ENCODE peak calls at places on chromosome 7, in ten cellular contexts. V is lower lobe of right lung; B is neural progenitor cell; W is astrocyte; R is body of pancreas; G is transverse colon; F is Panc1; N is CD8-positive, alpha-beta T cell; X is heart right ventricle; A is mucosa of descending colon. H is an unnamed sample. For H3K36me3, the result is how much of the 10 kb centered on the place peaks cover.

GRCh38 chr7:97307521-97308108 is 190.1 kb downstream of the SDHAF3 start:
- DNase-seq in X (no peak), B (no peak), F (no peak), V (no peak), N (no peak), A (no peak), G (no peak), R (no peak), W (peak), H (no peak)

GRCh38 chr7:28686418-28686800 is 271.7 kb downstream of the TRIL start:
- DNase-seq in B (peak), X (no peak), G (peak), N (no peak), V (no peak), A (no peak), W (peak), F (peak), R (peak), H (peak)

GRCh38 chr7:125090596-125090995 is 161.0 kb upstream of the POT1 start:
- DNase-seq in X (no peak), N (no peak), A (no peak), W (no peak), V (no peak), F (no peak), B (no peak), G (no peak), R (no peak), H (no peak)

GRCh38 chr7:101299511-101300464 is 21.8 kb downstream of the IFT22 start:
- DNase-seq in V (no peak), F (no peak), G (no peak), B (peak), R (no peak), A (peak), N (no peak), X (no peak), W (no peak), H (no peak)

GRCh38 chr7:74482629-74483401 is 29.1 kb downstream of the GTF2IRD1 start:
- DNase-seq in F (peak), A (no peak), X (no peak), V (no peak), W (peak), R (no peak), N (no peak), G (no peak), B (no peak), H (peak)

GRCh38 chr7:66859794-66860645 is 61.0 kb upstream of the TMEM248 start:
- DNase-seq in X (no peak), F (no peak), R (no peak), G (no peak), N (no peak), A (no peak), B (peak), W (no peak), V (no peak), H (no peak)

GRCh38 chr7:124914298-124914697 is 15.3 kb downstream of the POT1 start:
- DNase-seq in F (no peak), G (no peak), W (no peak), N (no peak), R (no peak), A (no peak), X (no peak), B (no peak), V (no peak), H (no peak)

GRCh38 chr7:15225981-15226380 is 323.4 kb upstream of the DGKB start:
- DNase-seq in X (no peak), V (no peak), F (no peak), W (no peak), A (no peak), N (no peak), R (no peak), B (no peak), G (no peak), H (no peak)

GRCh38 chr7:12783421-12783820 is 96.0 kb downstream of the ARL4A start:
- DNase-seq in V (no peak), N (no peak), G (no peak), W (no peak), B (no peak), F (no peak), A (no peak), X (no peak), R (no peak), H (no peak)

GRCh38 chr7:155509025-155509724 is 37.2 kb downstream of the CNPY1 start:
- DNase-seq in N (no peak), R (no peak), B (peak), G (no peak), A (no peak), X (no peak), W (no peak), V (no peak), F (no peak), H (no peak)

GRCh38 chr7:46454796-46455195 is 533.7 kb upstream of the IGFBP3 start:
- DNase-seq in G (no peak), B (no peak), W (peak), A (no peak), X (no peak), F (no peak), R (no peak), N (no peak), V (no peak), H (no peak)

GRCh38 chr7:44740040-44740439 is 8.6 kb upstream of the ZMIZ2 start:
- DNase-seq in V (no peak), N (no peak), X (no peak), R (no peak), G (no peak), W (no peak), A (no peak), F (no peak), B (no peak), H (no peak)

GRCh38 chr7:92685146-92686042 is 95.2 kb upstream of the FAM133B start:
- DNase-seq in R (no peak), F (no peak), G (no peak), A (no peak), N (peak), W (no peak), X (no peak), B (peak), V (no peak), H (no peak)

GRCh38 chr7:129438839-129439640 is 4.8 kb downstream of the STRIP2 start:
- DNase-seq in F (peak), G (no peak), R (no peak), A (no peak), X (no peak), V (no peak), N (no peak), B (no peak), W (peak), H (peak)

GRCh38 chr7:28378574-28379149 is 33.7 kb upstream of the CREB5 start:
- DNase-seq in G (no peak), X (no peak), A (no peak), B (no peak), F (no peak), W (no peak), R (no peak), V (no peak), N (no peak), H (no peak)

GRCh38 chr7:66211429-66211828 is 6.3 kb downstream of the TPST1 start:
- DNase-seq in W (peak), F (no peak), R (no peak), V (no peak), X (no peak), A (no peak), G (no peak), N (no peak), B (no peak), H (no peak)

GRCh38 chr7:128003787-128004186 is 27.4 kb downstream of the LRRC4 start:
- DNase-seq in X (no peak), N (no peak), R (no peak), A (no peak), W (no peak), V (no peak), F (no peak), B (no peak), G (no peak), H (no peak)

GRCh38 chr7:17651926-17652385 is 288.3 kb downstream of the SNX13 start:
- DNase-seq in G (no peak), V (no peak), W (peak), N (no peak), F (no peak), R (no peak), A (no peak), X (no peak), B (no peak), H (no peak)

GRCh38 chr7:135557455-135558336 is at the start of gene NUP205:
- DNase-seq in A (peak), N (peak), F (peak), V (peak), W (peak), B (peak), G (peak), X (peak), R (peak), H (peak)

GRCh38 chr7:143882020-143882610 is 19.9 kb downstream of the TCAF1 start:
- DNase-seq in W (peak), F (no peak), A (peak), N (no peak), R (peak), V (no peak), B (peak), G (peak), X (peak), H (no peak)

GRCh38 chr7:111796671-111797070 is 234.4 kb upstream of the IMMP2L start:
- DNase-seq in W (peak), G (no peak), R (no peak), X (no peak), B (no peak), A (no peak), F (no peak), N (no peak), V (no peak), H (no peak)

GRCh38 chr7:64876792-64877713 is 26.0 kb upstream of the ZNF273 start:
- DNase-seq in N (peak), B (peak), V (peak), X (peak), W (no peak), F (no peak), A (no peak), R (peak), G (peak), H (no peak)

GRCh38 chr7:69283421-69283820 is 314.9 kb upstream of the AUTS2 start:
- DNase-seq in B (no peak), F (no peak), A (no peak), N (no peak), W (peak), R (no peak), X (no peak), V (no peak), G (no peak), H (no peak)

GRCh38 chr7:135217645-135218509 is 6.6 kb upstream of the WDR91 start:
- DNase-seq in B (no peak), G (no peak), A (no peak), F (no peak), V (no peak), N (no peak), R (peak), W (no peak), X (no peak), H (peak)

GRCh38 chr7:30469303-30469702 is 9.3 kb downstream of the NOD1 start:
- DNase-seq in X (peak), B (peak), G (peak), V (peak), N (no peak), F (no peak), A (peak), R (peak), W (peak), H (peak)

GRCh38 chr7:147412782-147413186 is 1177.8 kb upstream of the C7orf33 start:
- DNase-seq in X (no peak), F (peak), W (peak), R (no peak), B (no peak), G (no peak), N (no peak), V (no peak), A (no peak), H (peak)

GRCh38 chr7:83394776-83395175 is 232.1 kb upstream of the PCLO start:
- DNase-seq in G (no peak), X (no peak), R (no peak), N (no peak), B (no peak), A (no peak), F (no peak), W (no peak), V (no peak), H (no peak)

GRCh38 chr7:1050956-1051690 is 6.8 kb downstream of the GPR146 start:
- DNase-seq in F (no peak), B (no peak), A (peak), R (no peak), W (no peak), V (peak), X (peak), G (no peak), N (no peak), H (no peak)
- H3K4me3 ChIP-seq in F (no peak), B (no peak), A (no peak), R (no peak), W (no peak), V (no peak), X (no peak), G (no peak), N (no peak), H (no peak)

GRCh38 chr7:142301923-142302550 is 44.2 kb upstream of the PRSS58 start:
- DNase-seq in W (no peak), F (no peak), X (no peak), R (no peak), G (no peak), V (no peak), A (no peak), B (no peak), N (no peak), H (no peak)
- TF ChIP-seq CTCF in W (peak), F (peak), X (no peak), R (peak), G (peak), V (no peak), A (no peak), B (peak), N (peak), H (peak)

GRCh38 chr7:2358968-2359527 is 4.4 kb downstream of the EIF3B start:
- DNase-seq in V (no peak), R (no peak), W (no peak), B (no peak), A (no peak), X (no peak), N (no peak), F (no peak), G (no peak), H (no peak)

GRCh38 chr7:2362385-2363088 is 7.9 kb downstream of the EIF3B start:
- DNase-seq in G (no peak), N (no peak), V (no peak), R (no peak), A (no peak), F (no peak), W (no peak), B (no peak), X (no peak), H (no peak)

GRCh38 chr7:2357165-2357564 is 2.5 kb downstream of the EIF3B start:
- DNase-seq in B (no peak), X (no peak), R (no peak), G (no peak), N (no peak), V (no peak), F (no peak), W (no peak), A (no peak), H (no peak)

GRCh38 chr7:2360791-2361190 is 6.2 kb downstream of the EIF3B start:
- DNase-seq in G (no peak), X (no peak), F (no peak), A (no peak), N (no peak), W (peak), V (no peak), R (no peak), B (no peak), H (no peak)

DNA sequence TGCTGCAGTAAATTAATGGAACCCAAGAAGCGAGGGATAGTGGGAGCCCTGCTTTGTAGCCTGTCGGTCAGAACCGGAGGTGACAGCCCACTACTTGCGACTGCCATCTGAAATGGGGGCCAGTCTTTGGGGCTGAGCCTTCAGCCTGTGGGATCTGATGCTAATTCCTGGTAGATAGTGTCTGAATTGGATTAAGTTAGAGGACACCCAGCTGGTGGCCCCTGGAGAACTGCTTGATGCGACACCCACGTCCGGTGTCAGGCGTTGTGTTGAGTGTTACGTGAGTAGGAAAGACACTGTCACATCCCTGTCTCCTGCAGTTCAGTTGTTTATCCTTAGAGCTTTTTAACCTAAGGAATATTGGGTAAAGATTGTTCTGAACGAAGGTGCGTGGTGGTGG is 5.0 kb downstream of the EIF3B start:
- DNase-seq in W (no peak), F (no peak), X (no peak), G (no peak), B (no peak), V (no peak), R (no peak), N (no peak), A (no peak), H (no peak)
- H3K36me3 ChIP-seq in W (under half), F (under half), X (under half), G (under half), B (under half), V (half or more), R (under half), N (under half), A (under half), H (under half)

DNA sequence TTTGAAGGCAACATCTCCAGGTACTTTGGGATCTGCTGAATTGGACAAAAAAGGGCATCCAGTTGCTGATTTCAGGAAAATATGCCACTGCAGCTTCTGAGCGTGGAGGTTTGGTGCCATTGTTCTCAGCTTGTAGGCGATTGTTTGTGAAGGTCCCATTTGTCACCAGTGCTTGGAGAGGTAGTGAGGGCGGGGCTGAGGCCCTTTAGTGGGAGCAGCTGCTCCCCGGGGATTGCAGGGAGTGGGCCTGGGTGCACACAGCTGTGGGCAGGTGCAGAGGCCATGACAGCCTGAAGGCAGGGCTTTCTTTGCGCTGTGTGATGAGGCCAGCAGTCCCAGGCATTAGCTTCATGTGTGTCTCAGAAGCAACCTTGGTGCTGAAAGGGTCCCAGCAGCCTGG is 3.9 kb downstream of the FAM20C start:
- DNase-seq in R (no peak), W (no peak), G (no peak), N (no peak), V (no peak), A (no peak), X (peak), B (no peak), F (no peak), H (no peak)
- H3K4me3 ChIP-seq in R (no peak), W (peak), G (no peak), N (no peak), V (no peak), A (no peak), X (no peak), B (no peak), F (no peak), H (peak)